ENCODE peak calls at places on chromosomes 5 and 9, in nine cellular contexts. P is pons, T is ELR, S is dorsolateral prefrontal cortex, K is mucosa of gallbladder, B is GM13976, W is LNCaP clone FGC, X is left ventricle myocardium superior, O is GDM1. Y is an unnamed sample.

GRCh38 chr9:116002624-116003023 is 151.0 kb upstream of the PAPPA start:
- DNase-seq in K (no peak), S (no peak), W (peak; percentile 72), B (no peak), T (peak; percentile 28), X (no peak), P (no peak), O (no peak), Y (no peak)

GRCh38 chr9:129567329-129567728 is 53.6 kb downstream of the C9orf50 start:
- DNase-seq in T (no peak), W (no peak), K (no peak), P (no peak), S (no peak), X (no peak), O (no peak), B (no peak), Y (no peak)

GRCh38 chr9:83013867-83014605 is 48.9 kb downstream of the RASEF start:
- DNase-seq in S (no peak), O (no peak), K (no peak), W (no peak), P (no peak), T (peak; percentile 89), X (no peak), B (no peak), Y (no peak)

GRCh38 chr5:12109075-12109688 is 204.9 kb upstream of the CTNND2 start:
- DNase-seq in X (no peak), B (no peak), P (no peak), W (no peak), K (peak; percentile 25), O (no peak), S (no peak), T (no peak), Y (no peak)

GRCh38 chr9:117466111-117466510 is 51.3 kb upstream of the ASTN2 start:
- DNase-seq in O (no peak), W (peak; percentile 81), K (no peak), T (no peak), X (no peak), P (no peak), S (no peak), B (no peak), Y (no peak)

GRCh38 chr9:135081731-135082130 is 5.7 kb upstream of the OLFM1 start:
- DNase-seq in K (no peak), S (peak; percentile 33), T (no peak), W (no peak), P (no peak), O (no peak), X (no peak), B (no peak), Y (no peak)

GRCh38 chr5:137954131-137954879 is 65.0 kb downstream of the PKD2L2 start:
- DNase-seq in S (no peak), O (no peak), P (no peak), W (peak; percentile 54), B (no peak), K (peak; percentile 73), X (no peak), T (peak; percentile 90), Y (no peak)

GRCh38 chr9:9920425-9920824 is 692.4 kb downstream of the PTPRD start:
- DNase-seq in X (no peak), W (no peak), T (no peak), S (no peak), B (no peak), K (no peak), O (no peak), P (no peak), Y (no peak)

GRCh38 chr9:36788534-36788933 is 215.8 kb downstream of the MELK start:
- DNase-seq in X (no peak), S (no peak), K (no peak), O (no peak), W (no peak), B (peak; percentile 39), T (peak; percentile 45), P (no peak), Y (no peak)

GRCh38 chr9:112130347-112130746 is 44.8 kb downstream of the SUSD1 start:
- DNase-seq in B (no peak), S (no peak), O (no peak), T (no peak), P (no peak), X (no peak), K (no peak), W (no peak), Y (no peak)

GRCh38 chr5:172828911-172829431 is 5.1 kb upstream of the ERGIC1 start:
- DNase-seq in O (no peak), X (no peak), W (no peak), S (no peak), P (no peak), K (no peak), T (no peak), B (no peak), Y (no peak)

GRCh38 chr9:114384836-114385411 is 2.9 kb downstream of the AKNA start:
- DNase-seq in B (no peak), T (peak; percentile 22), P (no peak), W (no peak), S (no peak), X (no peak), K (no peak), O (no peak), Y (no peak)

GRCh38 chr5:146706321-146706972 is 172.1 kb downstream of the PPP2R2B start:
- DNase-seq in T (no peak), B (no peak), O (no peak), S (no peak), W (no peak), P (no peak), X (no peak), K (no peak), Y (no peak)

GRCh38 chr5:77322406-77322805 is 111.9 kb downstream of the PDE8B start:
- DNase-seq in T (no peak), K (no peak), O (no peak), P (no peak), B (no peak), W (no peak), S (no peak), X (no peak), Y (no peak)

GRCh38 chr9:22363421-22363887 is 83.2 kb upstream of the DMRTA1 start:
- DNase-seq in P (no peak), S (no peak), O (no peak), K (no peak), B (no peak), T (no peak), X (no peak), W (no peak), Y (no peak)

GRCh38 chr5:139655727-139656271 is 7.7 kb downstream of the CXXC5 start:
- DNase-seq in B (no peak), T (no peak), X (peak; percentile 87), S (no peak), W (peak; percentile 21), K (peak; percentile 57), O (no peak), P (peak; percentile 33), Y (no peak)

GRCh38 chr9:71594566-71594965 is 173.7 kb downstream of the CEMIP2 start:
- DNase-seq in O (no peak), T (no peak), S (no peak), W (no peak), X (no peak), B (no peak), K (no peak), P (no peak), Y (no peak)

Y was measured in activated CD4-positive, alpha-beta memory T cell treated with anti-CD3 and anti-CD28 coated beads for 36 hours.